ENCODE peak calls at places on chromosomes 4 and X, in four cellular contexts. L is AG08396; W is osteocyte; I is stimulated activated CD8-positive, alpha-beta memory T cell treated with anti-CD3 and anti-CD28 coated beads, Interleukin-2, amount 100 ng/mL, for 48 hours. S is an unnamed sample.

GRCh38 chrX:153909024-153909979 is 4.8 kb downstream of the AVPR2 start:
- DNase-seq in L (no peak), W (no peak), I (no peak), S (no peak)

GRCh38 chr4:79620627-79621026 is 212.6 kb upstream of the GK2 start:
- DNase-seq in L (no peak), I (no peak), W (no peak), S (no peak)

GRCh38 chr4:10762541-10762940 is 78.0 kb upstream of the CLNK start:
- DNase-seq in L (peak), I (no peak), W (no peak), S (no peak)

GRCh38 chr4:17276821-17277220 is 235.1 kb downstream of the QDPR start:
- DNase-seq in L (peak), W (no peak), I (no peak), S (no peak)

GRCh38 chrX:619451-619811 is 11.2 kb upstream of the SHOX start:
- DNase-seq in W (peak), L (no peak), I (no peak), S (no peak)

GRCh38 chr4:76744253-76744921 is 153.6 kb downstream of the SOWAHB start:
- DNase-seq in L (peak), W (no peak), I (no peak), S (no peak)

GRCh38 chr4:136637071-136637777 is 895.1 kb downstream of the PCDH18 start:
- DNase-seq in L (no peak), I (no peak), W (no peak), S (peak)

GRCh38 chr4:182883351-182883750 is 33.8 kb downstream of the DCTD start:
- DNase-seq in I (no peak), L (no peak), W (no peak), S (no peak)

GRCh38 chr4:138875886-138876608 is 139.5 kb upstream of the NOCT start:
- DNase-seq in I (no peak), W (no peak), L (peak), S (no peak)

GRCh38 chr4:168630445-168631187 is 133.8 kb downstream of the PALLD start:
- DNase-seq in W (no peak), I (no peak), L (peak), S (no peak)

GRCh38 chrX:22159071-22159470 is 113.6 kb upstream of the CBLL2 start:
- DNase-seq in I (no peak), L (no peak), W (no peak), S (no peak)

GRCh38 chr4:109588176-109588575 is 28.1 kb downstream of the MCUB start:
- DNase-seq in I (peak), L (no peak), W (no peak), S (peak)

GRCh38 chr4:55754754-55755350 is 64.7 kb upstream of the EXOC1L start:
- DNase-seq in I (no peak), L (no peak), W (no peak), S (no peak)

GRCh38 chr4:16636911-16637630 is 261.4 kb downstream of the LDB2 start:
- DNase-seq in L (no peak), I (no peak), W (no peak), S (no peak)

GRCh38 chr4:17771284-17771908 is 10.0 kb downstream of the FAM184B start:
- DNase-seq in L (no peak), I (no peak), W (no peak), S (no peak)

GRCh38 chrX:107537815-107538214 is 88.4 kb downstream of the FRMPD3 start:
- DNase-seq in L (peak), I (peak), W (no peak), S (no peak)

GRCh38 chr4:159342374-159342773 is 239.5 kb downstream of the RAPGEF2 start:
- DNase-seq in L (no peak), I (no peak), W (no peak), S (no peak)

GRCh38 chr4:67581208-67581857 is 22.8 kb downstream of the STAP1 start:
- DNase-seq in I (no peak), W (no peak), L (no peak), S (no peak)

GRCh38 chr4:161564230-161564834 is 599.5 kb downstream of the FSTL5 start:
- DNase-seq in L (no peak), W (no peak), I (no peak), S (no peak)